ENCODE peak calls at places on chromosomes 5 and 9, in four cellular contexts. I is adrenal gland; K is NT2/D1; T is CD8-positive, alpha-beta memory T cell. F is an unnamed sample.

GRCh38 chr5:139854029-139854605 is 58.5 kb downstream of the PSD2 start:
- DNase-seq in K (no peak), T (no peak), I (no peak), F (no peak)

GRCh38 chr5:157718529-157718928 is 12.7 kb upstream of the THG1L start:
- DNase-seq in K (no peak), I (no peak), T (no peak), F (no peak)

GRCh38 chr5:156137482-156137881 is 189.5 kb upstream of the SGCD start:
- DNase-seq in K (no peak), I (no peak), T (no peak), F (no peak)

GRCh38 chr5:84628918-84629317 is 244.2 kb upstream of the EDIL3 start:
- DNase-seq in K (no peak), T (no peak), I (no peak), F (no peak)

GRCh38 chr9:70510157-70510770 is 95.8 kb upstream of the KLF9 start:
- DNase-seq in T (no peak), K (peak; percentile 39), I (peak; percentile 24), F (peak; percentile 41)

GRCh38 chr5:146877178-146877681 is 1.3 kb downstream of the PPP2R2B start:
- DNase-seq in I (no peak), K (no peak), T (peak; percentile 1), F (peak; percentile 3)

GRCh38 chr5:41762426-41762825 is 107.8 kb downstream of the OXCT1 start:
- DNase-seq in K (no peak), I (no peak), T (no peak), F (no peak)

GRCh38 chr5:38547257-38547656 is 9.2 kb downstream of the LIFR start:
- DNase-seq in K (no peak), I (no peak), T (no peak), F (no peak)

GRCh38 chr9:99749641-99750040 is 72.0 kb upstream of the NR4A3 start:
- DNase-seq in K (no peak), I (no peak), T (no peak), F (no peak)

GRCh38 chr9:100595391-100596199 is 17.7 kb downstream of the CAVIN4 start:
- DNase-seq in T (no peak), I (peak; percentile 54), K (peak; percentile 61), F (peak; percentile 26)

GRCh38 chr5:90421136-90421535 is 11.6 kb upstream of the CETN3 start:
- DNase-seq in T (no peak), I (no peak), K (no peak), F (peak; percentile 52)

GRCh38 chr5:137833463-137833862 is 34.2 kb upstream of the MYOT start:
- DNase-seq in I (peak; percentile 64), K (no peak), T (no peak), F (peak; percentile 16)

GRCh38 chr5:76958976-76959767 is 6.3 kb downstream of the CRHBP start:
- DNase-seq in K (no peak), I (no peak), T (no peak), F (no peak)

GRCh38 chr9:107648153-107648716 is 158.7 kb upstream of the KLF4 start:
- DNase-seq in T (no peak), K (no peak), I (no peak), F (no peak)

GRCh38 chr9:11199335-11199734 is 586.5 kb upstream of the PTPRD start:
- DNase-seq in I (no peak), T (no peak), K (peak; percentile 44), F (no peak)

GRCh38 chr9:72875221-72875620 is 77.6 kb downstream of the ALDH1A1 start:
- DNase-seq in T (no peak), I (no peak), K (no peak), F (no peak)

GRCh38 chr5:161167001-161167765 is 315.2 kb upstream of the ATP10B start:
- DNase-seq in I (peak; percentile 16), T (no peak), K (no peak), F (peak; percentile 26)

GRCh38 chr9:97425992-97426336 is 14.1 kb downstream of the TDRD7 start:
- DNase-seq in K (no peak), T (no peak), I (no peak), F (no peak)

GRCh38 chr5:79070002-79070567 is 518 bp downstream of the BHMT2 start:
- DNase-seq in K (no peak), T (no peak), I (peak; percentile 33), F (no peak)

GRCh38 chr5:133962131-133962530 is 6.3 kb downstream of the C5orf15 start:
- DNase-seq in K (no peak), T (no peak), I (no peak), F (no peak)

GRCh38 chr9:26756881-26757280 is 135.7 kb downstream of the CAAP1 start:
- DNase-seq in T (no peak), K (no peak), I (no peak), F (no peak)

GRCh38 chr9:97077465-97078295 is 38.7 kb upstream of the CTSV start:
- DNase-seq in I (no peak), K (no peak), T (no peak), F (no peak)

GRCh38 chr9:137319976-137320551 is 18.0 kb upstream of the NRARP start:
- DNase-seq in T (no peak), I (no peak), K (no peak), F (no peak)

DNA sequence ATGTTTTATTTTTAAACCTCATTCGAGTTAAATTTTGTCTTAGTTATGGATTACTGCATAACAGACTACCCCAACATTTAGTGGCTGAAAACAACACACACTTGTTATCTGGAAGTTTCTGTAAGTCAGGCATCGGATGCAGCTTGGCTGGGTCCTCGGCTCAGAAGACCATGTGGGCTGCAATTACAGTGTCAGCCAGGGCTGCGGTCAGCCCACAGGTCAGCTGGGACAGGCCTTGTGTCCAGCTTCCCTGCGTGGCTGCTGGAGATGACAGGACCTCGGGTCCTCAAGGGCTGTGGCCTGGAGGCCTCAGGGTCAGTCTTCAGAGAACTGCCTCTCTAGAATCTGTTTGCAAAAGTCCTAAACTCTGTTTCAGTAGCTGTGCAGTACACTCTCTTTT is 219.0 kb upstream of the IRX1 start:
- DNase-seq in K (no peak), T (no peak), I (no peak), F (no peak)
- H3K9me3 ChIP-seq in K (peaks cover 15% of the 10 kb centered on the region), T (peaks cover 15% of the 10 kb centered on the region), I (peaks cover 6% of the 10 kb centered on the region), F (no peaks in the 10 kb centered on the region)

GRCh38 chr5:3200356-3200755 is 395.3 kb upstream of the IRX1 start:
- DNase-seq in K (no peak), T (no peak), I (no peak), F (no peak)

GRCh38 chr5:3199941-3200340 is 395.7 kb upstream of the IRX1 start:
- DNase-seq in I (no peak), K (no peak), T (no peak), F (no peak)

GRCh38 chr5:3201121-3201520 is 394.5 kb upstream of the IRX1 start:
- DNase-seq in I (no peak), K (no peak), T (no peak), F (no peak)

GRCh38 chr5:3201941-3202340 is 393.7 kb upstream of the IRX1 start:
- DNase-seq in I (no peak), K (no peak), T (no peak), F (no peak)

GRCh38 chr5:3202570-3202969 is 393.1 kb upstream of the IRX1 start:
- DNase-seq in I (no peak), T (no peak), K (no peak), F (no peak)
- H3K9me3 ChIP-seq in I (no peaks in the 10 kb centered on the region), T (no peaks in the 10 kb centered on the region), K (no peaks in the 10 kb centered on the region), F (no peaks in the 10 kb centered on the region)

GRCh38 chr5:178326054-178326715 is 93.6 kb upstream of the PHYKPL start:
- DNase-seq in K (no peak), T (no peak), I (no peak), F (no peak)
- H3K9me3 ChIP-seq in K (no peaks in the 10 kb centered on the region), T (no peaks in the 10 kb centered on the region), I (no peaks in the 10 kb centered on the region), F (no peaks in the 10 kb centered on the region)

GRCh38 chr5:2136728-2137333 is 254.1 kb upstream of the IRX4 start:
- DNase-seq in I (no peak), T (no peak), K (no peak), F (no peak)

GRCh38 chr5:2139478-2139877 is 256.8 kb upstream of the IRX4 start:
- DNase-seq in I (no peak), T (no peak), K (no peak), F (no peak)

GRCh38 chr5:2138896-2139295 is 256.2 kb upstream of the IRX4 start:
- DNase-seq in T (no peak), I (no peak), K (no peak), F (no peak)

GRCh38 chr5:2135833-2136232 is 253.1 kb upstream of the IRX4 start:
- DNase-seq in I (no peak), T (no peak), K (no peak), F (no peak)

DNA sequence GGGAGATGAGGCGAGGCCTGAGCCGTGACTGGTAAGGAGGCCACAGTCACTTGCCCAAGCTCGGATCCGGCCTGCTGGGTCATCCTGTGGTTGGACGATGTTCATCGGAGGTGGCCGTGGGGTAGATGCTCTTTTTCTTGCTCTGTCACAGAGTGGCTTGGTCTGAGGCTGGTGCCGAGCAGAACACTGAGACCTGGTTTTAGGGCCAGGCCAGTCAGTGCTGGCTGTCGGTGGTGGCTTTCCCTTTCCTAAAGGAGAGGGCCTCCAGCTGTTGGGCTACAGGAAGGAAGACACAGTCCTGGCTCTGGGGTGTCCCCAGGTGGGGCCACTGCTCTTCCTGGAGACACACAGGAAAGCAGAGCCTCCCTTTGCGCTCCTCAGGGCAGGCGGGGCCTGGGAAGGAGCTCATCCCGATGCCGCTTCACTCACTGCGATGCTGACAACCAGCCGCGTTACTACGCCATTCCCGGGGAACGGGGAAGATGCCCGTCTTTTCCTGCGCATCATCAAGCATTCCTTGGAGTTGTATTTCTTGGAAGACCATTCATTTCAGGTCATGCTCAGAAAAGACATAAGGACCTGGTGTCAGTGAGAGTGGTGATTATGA is 254.8 kb upstream of the IRX4 start:
- DNase-seq in I (no peak), K (no peak), T (no peak), F (no peak)
- H3K9me3 ChIP-seq in I (no peaks in the 10 kb centered on the region), K (no peaks in the 10 kb centered on the region), T (no peaks in the 10 kb centered on the region), F (no peaks in the 10 kb centered on the region)

GRCh38 chr5:5883116-5883515 is 460.6 kb downstream of the ICE1 start:
- DNase-seq in I (no peak), K (no peak), T (no peak), F (no peak)
- H3K9me3 ChIP-seq in I (no peaks in the 10 kb centered on the region), K (no peaks in the 10 kb centered on the region), T (no peaks in the 10 kb centered on the region), F (no peaks in the 10 kb centered on the region)

GRCh38 chr5:180251141-180251540 is 40.7 kb downstream of the MAPK9 start:
- DNase-seq in T (no peak), I (no peak), K (no peak), F (no peak)

GRCh38 chr5:180251887-180252286 is 40.0 kb downstream of the MAPK9 start:
- DNase-seq in I (no peak), T (no peak), K (no peak), F (no peak)

GRCh38 chr5:180253036-180253824 is 38.7 kb downstream of the MAPK9 start:
- DNase-seq in T (no peak), I (no peak), K (no peak), F (no peak)

GRCh38 chr5:180250329-180250728 is 41.3 kb upstream of the RASGEF1C start:
- DNase-seq in K (no peak), I (no peak), T (no peak), F (no peak)
- H3K9me3 ChIP-seq in K (peaks cover 70% of the 10 kb centered on the region), I (peaks cover 57% of the 10 kb centered on the region), T (peaks cover 4% of the 10 kb centered on the region), F (no peaks in the 10 kb centered on the region)